ENCODE peak calls at places on chromosomes 13 and 19, in five cellular contexts. One of them, this sample, is unnamed.

GRCh38 chr13:38180100-38180499 is 169.6 kb upstream of the UFM1 start:
- DNase-seq in GM12865: no peak
- DNase-seq in foreskin fibroblast: no peak
- DNase-seq in uterus: no peak
- DNase-seq in lung: no peak
- DNase-seq in this sample: no peak

GRCh38 chr19:57267294-57267693 is 13.0 kb upstream of the ZNF460 start:
- DNase-seq in foreskin fibroblast: no peak
- DNase-seq in lung: no peak
- DNase-seq in uterus: no peak
- DNase-seq in GM12865: no peak
- DNase-seq in this sample: no peak

GRCh38 chr13:73417012-73417615 is 358.3 kb downstream of the KLF5 start:
- DNase-seq in uterus: no peak
- DNase-seq in lung: no peak
- DNase-seq in foreskin fibroblast: no peak
- DNase-seq in GM12865: peak; percentile 31
- DNase-seq in this sample: no peak

GRCh38 chr13:114077121-114077937 is 55.1 kb downstream of the RASA3 start:
- DNase-seq in uterus: peak; percentile 16
- DNase-seq in GM12865: no peak
- DNase-seq in foreskin fibroblast: no peak
- DNase-seq in lung: no peak
- DNase-seq in this sample: no peak

GRCh38 chr19:34288381-34288780 is 34.0 kb downstream of the GARRE1 start:
- DNase-seq in GM12865: peak; percentile 27
- DNase-seq in foreskin fibroblast: no peak
- DNase-seq in uterus: no peak
- DNase-seq in lung: no peak
- DNase-seq in this sample: no peak

GRCh38 chr19:15137777-15138176 is 30.6 kb downstream of the SYDE1 start:
- DNase-seq in lung: no peak
- DNase-seq in GM12865: no peak
- DNase-seq in uterus: no peak
- DNase-seq in foreskin fibroblast: peak; percentile 52
- DNase-seq in this sample: no peak

GRCh38 chr13:39536906-39537305 is 66.1 kb downstream of the LHFPL6 start:
- DNase-seq in foreskin fibroblast: no peak
- DNase-seq in GM12865: no peak
- DNase-seq in lung: no peak
- DNase-seq in uterus: no peak
- DNase-seq in this sample: no peak

GRCh38 chr19:47322048-47322447 is 9.9 kb upstream of the C5AR2 start:
- DNase-seq in uterus: no peak
- DNase-seq in lung: no peak
- DNase-seq in foreskin fibroblast: no peak
- DNase-seq in GM12865: no peak
- DNase-seq in this sample: no peak

GRCh38 chr19:1811472-1811894 is 593 bp downstream of the ATP8B3 start:
- DNase-seq in GM12865: no peak
- DNase-seq in foreskin fibroblast: peak; percentile 62
- DNase-seq in uterus: peak; percentile 73
- DNase-seq in lung: peak; percentile 65
- DNase-seq in this sample: no peak

GRCh38 chr13:33249894-33250293 is 35.7 kb downstream of the STARD13 start:
- DNase-seq in foreskin fibroblast: no peak
- DNase-seq in GM12865: no peak
- DNase-seq in lung: no peak
- DNase-seq in uterus: no peak
- DNase-seq in this sample: no peak

GRCh38 chr13:73933795-73934194 is 200.4 kb downstream of the KLF12 start:
- DNase-seq in uterus: no peak
- DNase-seq in foreskin fibroblast: no peak
- DNase-seq in lung: no peak
- DNase-seq in GM12865: no peak
- DNase-seq in this sample: no peak

DNA sequence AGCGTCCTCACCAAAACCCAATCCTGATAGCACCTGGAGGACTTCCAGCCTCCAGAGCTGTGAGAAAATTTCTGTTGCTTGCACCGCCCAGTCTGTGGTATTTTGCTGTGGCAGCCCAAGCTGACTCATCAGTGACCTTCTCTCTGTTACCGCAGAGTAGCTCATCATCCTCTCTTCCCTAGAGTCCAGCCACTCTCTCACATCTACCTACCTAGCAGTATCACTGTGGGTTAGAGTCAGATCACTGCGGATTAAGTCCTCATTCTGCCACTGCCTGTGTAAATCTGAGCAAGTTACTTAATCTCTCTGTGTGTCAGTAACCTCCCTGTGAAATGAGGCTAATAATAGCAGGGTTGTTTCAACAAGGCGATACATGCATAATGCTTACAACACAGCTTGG is 40.3 kb upstream of the USPL1 start:
- DNase-seq in lung: no peak
- DNase-seq in foreskin fibroblast: peak; percentile 71
- DNase-seq in uterus: no peak
- DNase-seq in GM12865: peak; percentile 85
- DNase-seq in this sample: peak; percentile 55
- H3K4me3 ChIP-seq in lung: no peak overlapping the region
- H3K4me3 ChIP-seq in foreskin fibroblast: no peak overlapping the region
- H3K4me3 ChIP-seq in uterus: no peak overlapping the region
- H3K4me3 ChIP-seq in GM12865: no peak overlapping the region
- H3K4me3 ChIP-seq in this sample: no peak overlapping the region

GRCh38 chr19:4007021-4007835 is at the start of gene PIAS4:
- DNase-seq in foreskin fibroblast: peak; percentile 94
- DNase-seq in GM12865: peak; percentile 98
- DNase-seq in uterus: peak; percentile 94
- DNase-seq in lung: peak; percentile 93
- DNase-seq in this sample: peak; percentile 84
- TF ChIP-seq CTCF in foreskin fibroblast: no peak
- TF ChIP-seq CTCF in GM12865: no peak
- TF ChIP-seq CTCF in uterus: peak; percentile 31
- TF ChIP-seq CTCF in lung: no peak
- TF ChIP-seq CTCF in this sample: no peak

DNA sequence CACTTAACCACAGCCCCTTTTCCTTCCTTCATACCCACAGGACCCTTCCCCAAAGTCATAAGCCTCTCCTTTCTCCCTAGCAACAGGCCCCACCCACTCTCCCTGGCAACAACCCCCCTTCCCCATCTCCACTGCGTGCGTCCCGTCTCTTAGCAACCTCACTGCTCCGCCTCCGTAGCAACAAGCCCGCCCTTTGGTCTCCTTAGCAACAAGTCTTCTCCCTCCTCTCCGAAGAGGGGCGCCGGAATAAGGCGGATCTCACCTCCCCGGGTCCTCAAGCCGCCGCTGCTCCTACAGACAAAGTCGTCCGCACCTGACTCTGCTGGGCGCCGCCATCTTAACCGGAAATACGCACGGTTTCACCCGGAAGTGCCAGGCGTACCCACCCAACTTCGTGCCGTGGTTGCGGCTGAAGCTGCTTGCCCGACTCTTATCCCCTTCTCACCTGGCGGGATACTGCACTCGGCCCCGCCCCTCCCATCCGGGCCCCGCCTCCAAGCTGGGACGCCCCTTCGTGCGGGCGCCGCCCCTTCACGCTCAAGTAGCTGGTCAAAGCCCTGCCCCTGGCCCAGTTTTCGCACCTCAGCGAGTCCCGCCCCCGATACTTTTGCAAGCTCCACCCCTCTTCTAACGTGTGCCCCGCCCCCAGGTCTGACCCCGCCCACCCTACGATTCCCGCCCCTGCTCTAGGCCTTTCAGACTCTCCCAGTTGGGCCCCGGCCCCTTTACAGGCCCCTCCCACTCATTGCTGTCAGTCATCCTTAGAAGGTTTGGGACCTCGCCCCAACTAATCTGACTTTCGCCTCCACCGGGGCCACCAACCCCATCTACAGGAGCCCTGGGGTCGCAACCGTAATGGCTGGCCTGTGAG is at the start of gene HSPBP1:
- DNase-seq in GM12865: peak; percentile 98
- DNase-seq in foreskin fibroblast: peak; percentile 94
- DNase-seq in uterus: peak; percentile 95
- DNase-seq in lung: peak; percentile 94
- DNase-seq in this sample: peak; percentile 93
- H3K4me3 ChIP-seq in GM12865: peak within 1 kb of the TSS; percentile 76
- H3K4me3 ChIP-seq in foreskin fibroblast: peak within 1 kb of the TSS; percentile 97
- H3K4me3 ChIP-seq in uterus: peak within 1 kb of the TSS; percentile 74
- H3K4me3 ChIP-seq in lung: peak within 1 kb of the TSS; percentile 79
- H3K4me3 ChIP-seq in this sample: peak within 1 kb of the TSS; percentile 73

GRCh38 chr13:49792550-49793324 is at the start of gene KPNA3:
- DNase-seq in foreskin fibroblast: peak; percentile 97
- DNase-seq in lung: peak; percentile 95
- DNase-seq in GM12865: peak; percentile 98
- DNase-seq in uterus: peak; percentile 95
- DNase-seq in this sample: peak; percentile 85
- TF ChIP-seq CTCF in foreskin fibroblast: no peak
- TF ChIP-seq CTCF in lung: no peak
- TF ChIP-seq CTCF in GM12865: peak; percentile 15
- TF ChIP-seq CTCF in uterus: peak; percentile 17
- TF ChIP-seq CTCF in this sample: peak; percentile 3

DNA sequence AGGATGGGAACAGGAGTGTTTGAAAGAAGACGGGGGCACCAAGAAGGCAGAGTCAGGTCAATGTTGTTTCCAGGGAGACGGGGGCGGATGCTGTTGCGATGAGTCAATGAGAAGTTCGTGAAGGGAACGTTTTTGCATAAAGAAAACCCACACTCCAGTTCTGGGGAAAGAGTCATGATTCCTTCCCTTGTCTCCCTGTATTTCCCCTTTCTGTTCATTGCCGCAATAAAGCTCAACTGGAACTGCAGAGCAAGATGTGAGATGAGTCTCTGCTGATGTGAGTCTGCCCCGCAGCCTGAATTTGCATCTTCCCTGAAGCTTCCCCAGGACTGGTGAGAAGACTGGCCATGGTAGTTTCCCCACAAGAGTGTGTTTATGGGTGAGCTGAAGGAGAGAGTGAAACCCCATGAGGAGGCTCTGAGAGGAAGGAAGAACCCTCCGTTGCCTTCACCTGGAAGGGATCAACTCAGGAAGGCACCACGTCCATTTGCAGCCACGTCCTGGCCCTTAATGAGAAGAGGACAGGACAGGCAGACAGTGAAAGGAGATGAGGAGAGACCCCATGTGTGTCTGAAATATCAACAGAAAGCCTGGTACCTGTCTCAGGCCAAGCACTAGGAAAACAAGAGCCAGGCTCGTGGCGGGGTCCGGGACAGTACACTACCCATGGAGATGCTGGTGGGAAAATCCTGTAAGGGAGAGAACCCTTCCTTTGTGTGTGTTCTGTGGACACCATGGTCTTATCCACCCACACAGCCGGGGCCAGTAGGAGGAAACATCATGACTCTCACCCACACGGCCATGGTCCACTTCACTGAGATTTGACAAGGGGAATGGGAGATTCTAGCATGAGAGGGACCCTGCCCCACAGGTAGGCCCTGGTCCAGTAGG is 13.7 kb downstream of the LILRA1 start:
- DNase-seq in lung: no peak
- DNase-seq in uterus: no peak
- DNase-seq in GM12865: peak; percentile 66
- DNase-seq in foreskin fibroblast: no peak
- DNase-seq in this sample: peak; percentile 31
- H3K4me3 ChIP-seq in lung: no peak overlapping the region
- H3K4me3 ChIP-seq in uterus: no peak overlapping the region
- H3K4me3 ChIP-seq in GM12865: peak overlapping the region; percentile 14
- H3K4me3 ChIP-seq in foreskin fibroblast: no peak overlapping the region
- H3K4me3 ChIP-seq in this sample: no peak overlapping the region

GRCh38 chr13:29566206-29566605 is 29.3 kb downstream of the SLC7A1 start:
- DNase-seq in uterus: no peak
- DNase-seq in lung: no peak
- DNase-seq in foreskin fibroblast: no peak
- DNase-seq in GM12865: no peak
- DNase-seq in this sample: no peak

GRCh38 chr13:29564828-29565227 is 30.7 kb downstream of the SLC7A1 start:
- DNase-seq in foreskin fibroblast: no peak
- DNase-seq in uterus: no peak
- DNase-seq in GM12865: no peak
- DNase-seq in lung: no peak
- DNase-seq in this sample: no peak

GRCh38 chr13:29561918-29562317 is 33.6 kb downstream of the SLC7A1 start:
- DNase-seq in GM12865: no peak
- DNase-seq in uterus: no peak
- DNase-seq in foreskin fibroblast: no peak
- DNase-seq in lung: no peak
- DNase-seq in this sample: no peak

GRCh38 chr13:29563941-29564340 is 31.5 kb downstream of the SLC7A1 start:
- DNase-seq in foreskin fibroblast: no peak
- DNase-seq in uterus: no peak
- DNase-seq in lung: no peak
- DNase-seq in GM12865: no peak
- DNase-seq in this sample: no peak

DNA sequence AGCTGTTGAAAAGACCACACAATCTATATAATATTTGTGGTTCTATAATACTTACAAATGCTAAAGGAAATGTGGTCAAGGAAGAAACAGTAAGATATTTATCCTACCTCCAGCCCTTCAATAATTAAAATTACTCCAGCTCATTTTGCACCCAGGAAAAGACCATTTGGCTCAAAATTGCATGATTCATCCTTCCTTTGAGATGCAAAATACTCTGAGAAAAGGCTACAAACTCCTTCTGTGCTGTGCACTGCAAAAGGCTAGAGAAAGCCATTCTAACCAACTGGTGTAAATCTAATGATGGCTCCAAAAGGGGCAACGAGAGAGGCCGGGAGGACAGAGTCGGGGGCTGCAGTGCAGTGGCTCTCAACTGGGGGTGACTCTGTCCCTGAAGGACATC is 32.7 kb downstream of the SLC7A1 start:
- DNase-seq in GM12865: no peak
- DNase-seq in lung: no peak
- DNase-seq in uterus: no peak
- DNase-seq in foreskin fibroblast: no peak
- DNase-seq in this sample: no peak
- TF ChIP-seq CTCF in GM12865: no peak
- TF ChIP-seq CTCF in lung: no peak
- TF ChIP-seq CTCF in uterus: no peak
- TF ChIP-seq CTCF in foreskin fibroblast: no peak
- TF ChIP-seq CTCF in this sample: no peak

DNA sequence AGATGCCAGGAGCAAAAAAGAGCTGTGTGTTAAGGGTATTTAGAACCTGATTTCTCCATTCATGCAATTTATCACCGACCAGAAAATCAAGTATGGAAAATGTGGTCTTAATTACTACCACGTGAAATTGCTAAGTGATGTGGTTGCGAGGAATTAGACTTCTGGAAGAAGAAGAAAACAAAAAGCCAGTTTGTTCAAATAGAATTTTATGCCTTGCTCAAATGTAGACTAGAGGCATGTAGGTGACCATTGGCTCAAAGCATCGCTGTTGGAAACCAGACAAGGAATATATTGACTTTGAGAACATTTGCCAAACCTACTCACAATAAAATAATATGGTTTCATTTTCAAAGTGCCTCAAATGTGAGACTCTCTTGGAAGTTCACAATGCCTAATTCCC is 57.3 kb upstream of the LRCH1 start:
- DNase-seq in foreskin fibroblast: no peak
- DNase-seq in GM12865: no peak
- DNase-seq in lung: no peak
- DNase-seq in uterus: no peak
- DNase-seq in this sample: no peak
- H3K4me3 ChIP-seq in foreskin fibroblast: no peak overlapping the region
- H3K4me3 ChIP-seq in GM12865: no peak overlapping the region
- H3K4me3 ChIP-seq in lung: no peak overlapping the region
- H3K4me3 ChIP-seq in uterus: no peak overlapping the region
- H3K4me3 ChIP-seq in this sample: no peak overlapping the region